ENCODE peak calls at places on chromosomes 13 and 19, in six cellular contexts. H, A, W, I, O and J are unnamed samples.

GRCh38 chr19:50330365-50331078 is 1.3 kb upstream of the KCNC3 start:
- DNase-seq in I (peak), W (peak), A (peak), H (peak), O (peak), J (no peak)

GRCh38 chr19:33437351-33438015 is 64.0 kb downstream of the CEBPG start:
- DNase-seq in O (no peak), A (no peak), W (no peak), I (no peak), H (no peak), J (no peak)

GRCh38 chr19:3284759-3285646 is 60.5 kb downstream of the CELF5 start:
- DNase-seq in H (no peak), O (peak), A (peak), W (peak), I (peak), J (no peak)

GRCh38 chr19:16328824-16329482 is 4.3 kb downstream of the KLF2 start:
- DNase-seq in W (peak), H (no peak), O (no peak), A (no peak), I (peak), J (no peak)

GRCh38 chr13:21670006-21670882 is 629 bp upstream of the FGF9 start:
- DNase-seq in A (peak), I (peak), H (peak), O (peak), W (peak), J (no peak)

GRCh38 chr19:53432088-53432661 is 391 bp downstream of the ZNF761 start:
- DNase-seq in A (peak), H (peak), O (no peak), W (no peak), I (no peak), J (no peak)

GRCh38 chr19:38715540-38715939 is 28.7 kb downstream of the CAPN12 start:
- DNase-seq in I (no peak), A (no peak), O (no peak), W (no peak), H (peak), J (no peak)

GRCh38 chr13:68759617-68760016 is 1348.0 kb upstream of the ATXN8OS start:
- DNase-seq in H (no peak), I (no peak), O (no peak), A (no peak), W (no peak), J (no peak)

GRCh38 chr13:26425439-26426358 is 131.8 kb upstream of the WASF3 start:
- DNase-seq in W (no peak), A (no peak), H (no peak), O (no peak), I (no peak), J (no peak)